ENCODE peak calls at places on chromosomes 5 and 9, in nine cellular contexts. Y, L, T, B, F, M, E, S and X are unnamed samples.

GRCh38 chr5:111454198-111454606 is 58.1 kb downstream of the STARD4 start:
- DNase-seq in B (no peak), S (no peak), T (no peak), E (peak; percentile 10), F (no peak), Y (peak; percentile 81), L (no peak), M (no peak), X (no peak)

GRCh38 chr9:93306081-93306480 is 122.1 kb downstream of the WNK2 start:
- DNase-seq in M (no peak), B (no peak), E (no peak), T (no peak), L (no peak), Y (no peak), F (no peak), S (no peak), X (no peak)

GRCh38 chr9:114216081-114216480 is 60.7 kb downstream of the COL27A1 start:
- DNase-seq in E (peak; percentile 10), S (no peak), F (no peak), L (peak; percentile 24), T (no peak), B (no peak), Y (peak; percentile 66), M (peak; percentile 28), X (peak; percentile 45)

GRCh38 chr5:6758201-6758600 is 45.0 kb downstream of the TENT4A start:
- DNase-seq in T (no peak), S (no peak), L (no peak), F (no peak), Y (no peak), B (no peak), E (no peak), M (no peak), X (no peak)

GRCh38 chr5:136028782-136029742 is at the start of gene TGFBI:
- DNase-seq in T (peak; percentile 41), L (no peak), E (peak; percentile 83), Y (peak; percentile 72), M (peak; percentile 88), S (no peak), F (peak; percentile 72), B (no peak), X (no peak)

GRCh38 chr9:81125446-81126092 is 563.8 kb downstream of the TLE1 start:
- DNase-seq in T (no peak), E (peak; percentile 93), S (no peak), L (no peak), Y (no peak), B (no peak), F (peak; percentile 54), M (no peak), X (peak; percentile 56)

GRCh38 chr5:150774145-150774544 is 4.4 kb upstream of the SMIM3 start:
- DNase-seq in T (no peak), M (peak; percentile 60), B (no peak), F (no peak), E (peak; percentile 88), S (no peak), Y (peak; percentile 90), L (no peak), X (peak; percentile 64)

GRCh38 chr5:178428341-178429155 is 161.6 kb downstream of the COL23A1 start:
- DNase-seq in B (no peak), S (no peak), L (peak; percentile 16), M (no peak), E (peak; percentile 87), T (no peak), Y (no peak), F (no peak), X (no peak)

GRCh38 chr5:115329475-115329874 is 33.0 kb upstream of the CCDC112 start:
- DNase-seq in M (no peak), E (no peak), F (no peak), L (no peak), T (no peak), Y (no peak), S (no peak), B (no peak), X (no peak)

GRCh38 chr5:160508780-160509361 is 87.2 kb downstream of the PTTG1 start:
- DNase-seq in T (peak; percentile 72), M (peak; percentile 91), F (peak; percentile 81), Y (peak; percentile 82), L (peak; percentile 32), S (peak; percentile 62), B (peak; percentile 47), E (peak; percentile 86), X (peak; percentile 82)

GRCh38 chr9:79667716-79668458 is 96.1 kb downstream of the TLE4 start:
- DNase-seq in M (no peak), F (no peak), S (no peak), B (no peak), L (no peak), T (no peak), E (no peak), Y (no peak), X (no peak)

GRCh38 chr9:124818431-124819281 is 34.6 kb upstream of the WDR38 start:
- DNase-seq in L (no peak), S (no peak), T (no peak), E (peak; percentile 80), M (peak; percentile 47), Y (peak; percentile 78), F (no peak), B (peak; percentile 44), X (peak; percentile 82)

GRCh38 chr5:89850516-89850865 is 559.1 kb downstream of the CETN3 start:
- DNase-seq in M (no peak), B (no peak), S (no peak), T (no peak), L (no peak), F (no peak), Y (no peak), E (no peak), X (no peak)

GRCh38 chr5:88897748-88898147 is 14.8 kb upstream of the MEF2C start:
- DNase-seq in S (no peak), L (no peak), B (no peak), F (no peak), T (no peak), Y (no peak), E (no peak), M (no peak), X (no peak)

GRCh38 chr5:53991942-53992341 is 318.4 kb downstream of the ARL15 start:
- DNase-seq in M (no peak), L (no peak), F (peak; percentile 19), S (no peak), T (no peak), Y (peak; percentile 33), B (no peak), E (no peak), X (no peak)

GRCh38 chr5:147510885-147511284 is 1.0 kb upstream of the DPYSL3 start:
- DNase-seq in E (no peak), S (no peak), F (no peak), T (no peak), M (no peak), Y (no peak), L (no peak), B (no peak), X (no peak)

GRCh38 chr9:114001794-114002261 is 76.3 kb downstream of the AMBP start:
- DNase-seq in F (no peak), S (no peak), M (no peak), L (no peak), E (no peak), B (peak; percentile 20), Y (no peak), T (no peak), X (no peak)

GRCh38 chr9:81028504-81028903 is 660.8 kb downstream of the TLE1 start:
- DNase-seq in F (peak; percentile 32), E (peak; percentile 97), Y (peak; percentile 80), B (no peak), L (no peak), M (peak; percentile 77), T (no peak), S (no peak), X (peak; percentile 97)

GRCh38 chr5:54360089-54360488 is 49.7 kb upstream of the ARL15 start:
- DNase-seq in M (peak; percentile 56), E (peak; percentile 84), F (peak; percentile 16), S (no peak), B (no peak), L (no peak), T (no peak), Y (peak; percentile 85), X (peak; percentile 88)

GRCh38 chr9:89428901-89429890 is 68.7 kb downstream of the SEMA4D start:
- DNase-seq in Y (no peak), M (no peak), B (no peak), F (peak; percentile 46), L (no peak), E (no peak), T (peak; percentile 53), S (peak; percentile 57), X (no peak)

GRCh38 chr5:32646570-32646969 is 61.2 kb downstream of the SUB1 start:
- DNase-seq in L (no peak), S (no peak), T (no peak), F (no peak), Y (no peak), B (no peak), E (no peak), M (no peak), X (no peak)

GRCh38 chr5:139960723-139961383 is 82.2 kb downstream of the NRG2 start:
- DNase-seq in S (no peak), Y (no peak), B (no peak), E (no peak), L (no peak), F (no peak), T (no peak), M (peak; percentile 5), X (no peak)

GRCh38 chr5:110401881-110402280 is 324.6 kb downstream of the TMEM232 start:
- DNase-seq in L (no peak), E (no peak), T (no peak), F (no peak), S (no peak), B (no peak), Y (no peak), M (no peak), X (peak; percentile 44)

GRCh38 chr5:41575110-41575779 is 64.8 kb upstream of the PLCXD3 start:
- DNase-seq in L (no peak), T (no peak), F (no peak), M (no peak), B (no peak), E (no peak), S (no peak), Y (no peak), X (no peak)